ENCODE peak calls at places on chromosomes 13 and 19, in five cellular contexts. One of them, this sample, is unnamed.

GRCh38 chr19:50977626-50978025 is 6.1 kb downstream of the KLK7 start:
- DNase-seq in thyroid gland: no peak
- DNase-seq in CD8-positive, alpha-beta T cell: no peak
- DNase-seq in tibial nerve: no peak
- DNase-seq in upper lobe of right lung: no peak
- DNase-seq in this sample: no peak

GRCh38 chr13:102440259-102440936 is 38.5 kb upstream of the FGF14 start:
- DNase-seq in thyroid gland: peak
- DNase-seq in CD8-positive, alpha-beta T cell: no peak
- DNase-seq in tibial nerve: no peak
- DNase-seq in upper lobe of right lung: peak
- DNase-seq in this sample: no peak

GRCh38 chr13:88623150-88623549 is 952.0 kb downstream of the SLITRK5 start:
- DNase-seq in thyroid gland: no peak
- DNase-seq in CD8-positive, alpha-beta T cell: no peak
- DNase-seq in tibial nerve: no peak
- DNase-seq in upper lobe of right lung: no peak
- DNase-seq in this sample: no peak

GRCh38 chr19:42606660-42607351 is 12.1 kb upstream of the CEACAM8 start:
- DNase-seq in thyroid gland: peak
- DNase-seq in CD8-positive, alpha-beta T cell: peak
- DNase-seq in tibial nerve: no peak
- DNase-seq in upper lobe of right lung: peak
- DNase-seq in this sample: no peak

GRCh38 chr19:55642153-55643002 is 1.1 kb upstream of the ZNF581 start:
- DNase-seq in thyroid gland: peak
- DNase-seq in CD8-positive, alpha-beta T cell: peak
- DNase-seq in tibial nerve: no peak
- DNase-seq in upper lobe of right lung: peak
- DNase-seq in this sample: no peak

GRCh38 chr13:68078874-68079273 is 848.7 kb upstream of the PCDH9 start:
- DNase-seq in thyroid gland: no peak
- DNase-seq in CD8-positive, alpha-beta T cell: no peak
- DNase-seq in tibial nerve: no peak
- DNase-seq in upper lobe of right lung: no peak
- DNase-seq in this sample: no peak

GRCh38 chr19:7550987-7551761 is 15.7 kb downstream of the PNPLA6 start:
- DNase-seq in thyroid gland: peak
- DNase-seq in CD8-positive, alpha-beta T cell: no peak
- DNase-seq in tibial nerve: no peak
- DNase-seq in upper lobe of right lung: peak
- DNase-seq in this sample: no peak

GRCh38 chr13:94483970-94484369 is 4.5 kb upstream of the DCT start:
- DNase-seq in thyroid gland: no peak
- DNase-seq in CD8-positive, alpha-beta T cell: no peak
- DNase-seq in tibial nerve: peak
- DNase-seq in upper lobe of right lung: no peak
- DNase-seq in this sample: no peak

GRCh38 chr19:18468930-18469244 is 31.0 kb upstream of the ISYNA1 start:
- DNase-seq in thyroid gland: no peak
- DNase-seq in CD8-positive, alpha-beta T cell: no peak
- DNase-seq in tibial nerve: no peak
- DNase-seq in upper lobe of right lung: no peak
- DNase-seq in this sample: no peak

GRCh38 chr13:107847406-107847805 is 367.9 kb downstream of the LIG4 start:
- DNase-seq in thyroid gland: no peak
- DNase-seq in CD8-positive, alpha-beta T cell: no peak
- DNase-seq in tibial nerve: no peak
- DNase-seq in upper lobe of right lung: no peak
- DNase-seq in this sample: no peak

GRCh38 chr13:113658836-113659235 is 838 bp upstream of the ATP4B start:
- DNase-seq in thyroid gland: no peak
- DNase-seq in CD8-positive, alpha-beta T cell: no peak
- DNase-seq in tibial nerve: no peak
- DNase-seq in upper lobe of right lung: peak
- DNase-seq in this sample: no peak

GRCh38 chr13:48532146-48532472 is 771 bp downstream of the RCBTB2 start:
- DNase-seq in thyroid gland: no peak
- DNase-seq in CD8-positive, alpha-beta T cell: no peak
- DNase-seq in tibial nerve: peak
- DNase-seq in upper lobe of right lung: no peak
- DNase-seq in this sample: no peak

GRCh38 chr19:32324631-32325215 is 20.7 kb upstream of the ZNF507 start:
- DNase-seq in thyroid gland: no peak
- DNase-seq in CD8-positive, alpha-beta T cell: no peak
- DNase-seq in tibial nerve: no peak
- DNase-seq in upper lobe of right lung: no peak
- DNase-seq in this sample: no peak

GRCh38 chr13:26557393-26558073 is at the start of gene WASF3:
- DNase-seq in thyroid gland: peak
- DNase-seq in CD8-positive, alpha-beta T cell: no peak
- DNase-seq in tibial nerve: peak
- DNase-seq in upper lobe of right lung: peak
- DNase-seq in this sample: peak

GRCh38 chr19:19098703-19099632 is 35.2 kb downstream of the SLC25A42 start:
- DNase-seq in thyroid gland: peak
- DNase-seq in CD8-positive, alpha-beta T cell: no peak
- DNase-seq in tibial nerve: no peak
- DNase-seq in upper lobe of right lung: peak
- DNase-seq in this sample: no peak

GRCh38 chr19:51345076-51345620 is 3.2 kb upstream of the VSIG10L start:
- DNase-seq in thyroid gland: no peak
- DNase-seq in CD8-positive, alpha-beta T cell: no peak
- DNase-seq in tibial nerve: no peak
- DNase-seq in upper lobe of right lung: no peak
- DNase-seq in this sample: no peak

GRCh38 chr13:28623782-28624706 is 34.9 kb upstream of the POMP start:
- DNase-seq in thyroid gland: peak
- DNase-seq in CD8-positive, alpha-beta T cell: no peak
- DNase-seq in tibial nerve: no peak
- DNase-seq in upper lobe of right lung: no peak
- DNase-seq in this sample: no peak

GRCh38 chr13:110218601-110219201 is 88.3 kb downstream of the COL4A1 start:
- DNase-seq in thyroid gland: no peak
- DNase-seq in CD8-positive, alpha-beta T cell: no peak
- DNase-seq in tibial nerve: no peak
- DNase-seq in upper lobe of right lung: no peak
- DNase-seq in this sample: no peak

GRCh38 chr19:7512400-7512851 is 3.5 kb upstream of the ZNF358 start:
- DNase-seq in thyroid gland: no peak
- DNase-seq in CD8-positive, alpha-beta T cell: no peak
- DNase-seq in tibial nerve: no peak
- DNase-seq in upper lobe of right lung: no peak
- DNase-seq in this sample: no peak

DNA sequence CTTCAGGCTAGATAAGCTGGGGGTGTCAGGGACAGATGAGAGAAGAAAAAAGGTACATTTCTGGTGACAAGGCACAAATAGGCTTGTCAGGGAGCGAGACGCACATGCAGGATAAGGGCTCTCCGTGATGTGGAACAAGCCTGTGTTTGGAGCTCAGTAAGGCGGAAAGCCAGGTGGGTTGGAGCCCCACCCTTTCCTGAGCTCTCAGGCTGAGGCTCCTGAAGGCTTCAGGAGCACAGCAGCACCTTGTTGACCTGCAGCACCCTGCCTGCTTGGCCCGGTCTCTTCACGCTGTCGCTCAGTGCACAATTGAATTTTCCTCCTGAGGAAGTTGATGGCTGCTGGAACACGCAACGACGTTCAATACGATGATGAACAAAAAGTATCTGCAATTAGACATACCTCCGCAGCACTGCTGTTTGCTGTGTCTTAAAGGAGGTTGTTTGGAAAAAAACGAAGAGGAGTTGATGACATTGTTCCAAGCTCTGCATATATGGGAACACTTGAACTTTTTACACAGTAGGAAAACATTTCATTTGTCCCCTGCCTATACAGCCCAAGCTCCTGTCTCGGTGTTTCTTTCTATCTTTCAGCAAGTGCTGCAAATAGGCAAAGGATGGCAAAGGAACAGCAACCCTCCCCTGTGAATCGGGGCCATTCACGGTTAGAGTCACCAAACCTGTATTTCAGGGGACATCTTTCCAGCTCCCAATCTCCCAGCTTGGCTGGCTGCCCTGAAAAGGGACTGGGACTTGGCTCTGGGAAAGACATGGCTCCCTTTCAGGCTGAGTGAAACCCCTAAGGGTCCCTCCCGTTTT is 29.5 kb downstream of the SERP2 start:
- DNase-seq in thyroid gland: peak
- DNase-seq in CD8-positive, alpha-beta T cell: no peak
- DNase-seq in tibial nerve: no peak
- DNase-seq in upper lobe of right lung: no peak
- DNase-seq in this sample: no peak
- H3K27ac ChIP-seq in thyroid gland: peak
- H3K27ac ChIP-seq in CD8-positive, alpha-beta T cell: no peak
- H3K27ac ChIP-seq in tibial nerve: no peak
- H3K27ac ChIP-seq in upper lobe of right lung: no peak
- H3K27ac ChIP-seq in this sample: no peak

DNA sequence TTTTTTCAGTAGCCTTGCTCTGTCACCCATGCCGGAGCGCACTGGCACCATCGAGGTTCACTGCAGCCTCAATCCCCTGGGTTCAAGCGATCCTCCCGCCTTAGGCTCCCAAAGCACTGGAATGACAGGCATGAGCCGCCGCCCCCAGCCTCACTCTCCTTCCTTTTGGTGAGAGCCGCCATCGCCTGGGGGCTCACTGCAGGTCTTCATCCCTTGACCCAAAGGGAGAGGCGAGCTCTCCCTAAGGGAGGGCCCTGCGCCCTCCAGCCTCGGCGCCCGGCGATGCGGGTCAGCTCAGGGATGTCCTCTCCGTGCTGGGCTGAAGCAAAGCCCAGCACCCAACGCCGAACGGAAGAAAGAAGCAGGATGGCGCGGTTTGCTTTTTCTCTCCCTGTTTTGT is 23.2 kb upstream of the ZBTB7A start:
- DNase-seq in thyroid gland: no peak
- DNase-seq in CD8-positive, alpha-beta T cell: no peak
- DNase-seq in tibial nerve: no peak
- DNase-seq in upper lobe of right lung: no peak
- DNase-seq in this sample: no peak
- H3K27ac ChIP-seq in thyroid gland: no peak
- H3K27ac ChIP-seq in CD8-positive, alpha-beta T cell: peak
- H3K27ac ChIP-seq in tibial nerve: peak
- H3K27ac ChIP-seq in upper lobe of right lung: peak
- H3K27ac ChIP-seq in this sample: no peak

DNA sequence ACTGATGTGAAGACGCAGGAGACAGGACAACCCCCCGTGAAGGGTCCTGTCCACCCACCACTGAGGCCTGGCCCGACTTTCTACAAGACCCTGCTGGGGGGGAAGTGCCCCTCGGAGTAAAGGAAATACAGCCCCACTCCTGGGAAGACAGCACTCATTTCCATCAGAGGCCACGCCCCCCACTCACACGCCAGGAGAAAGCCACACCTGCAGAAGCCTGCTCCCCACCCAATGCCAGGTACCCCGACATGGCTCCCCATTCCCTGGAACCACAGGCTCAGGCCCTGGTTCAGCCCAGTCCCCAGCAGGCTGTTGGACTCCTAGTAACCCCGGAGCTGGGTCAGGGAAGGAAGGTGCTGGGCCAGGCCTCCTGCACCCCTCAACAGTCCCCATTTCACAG is 10.9 kb upstream of the ATP8B3 start:
- DNase-seq in thyroid gland: no peak
- DNase-seq in CD8-positive, alpha-beta T cell: no peak
- DNase-seq in tibial nerve: no peak
- DNase-seq in upper lobe of right lung: no peak
- DNase-seq in this sample: no peak
- H3K27ac ChIP-seq in thyroid gland: no peak
- H3K27ac ChIP-seq in CD8-positive, alpha-beta T cell: no peak
- H3K27ac ChIP-seq in tibial nerve: no peak
- H3K27ac ChIP-seq in upper lobe of right lung: no peak
- H3K27ac ChIP-seq in this sample: no peak

GRCh38 chr13:52787212-52787611 is 47.6 kb upstream of the CNMD start:
- DNase-seq in thyroid gland: no peak
- DNase-seq in CD8-positive, alpha-beta T cell: no peak
- DNase-seq in tibial nerve: no peak
- DNase-seq in upper lobe of right lung: no peak
- DNase-seq in this sample: no peak

GRCh38 chr13:52784591-52785340 is 45.1 kb upstream of the CNMD start:
- DNase-seq in thyroid gland: no peak
- DNase-seq in CD8-positive, alpha-beta T cell: no peak
- DNase-seq in tibial nerve: no peak
- DNase-seq in upper lobe of right lung: no peak
- DNase-seq in this sample: no peak

GRCh38 chr13:52786747-52787146 is 47.1 kb upstream of the CNMD start:
- DNase-seq in thyroid gland: no peak
- DNase-seq in CD8-positive, alpha-beta T cell: no peak
- DNase-seq in tibial nerve: no peak
- DNase-seq in upper lobe of right lung: no peak
- DNase-seq in this sample: no peak

GRCh38 chr13:52783943-52784342 is 44.3 kb upstream of the CNMD start:
- DNase-seq in thyroid gland: no peak
- DNase-seq in CD8-positive, alpha-beta T cell: no peak
- DNase-seq in tibial nerve: no peak
- DNase-seq in upper lobe of right lung: no peak
- DNase-seq in this sample: no peak

GRCh38 chr13:52785721-52786120 is 46.1 kb upstream of the CNMD start:
- DNase-seq in thyroid gland: no peak
- DNase-seq in CD8-positive, alpha-beta T cell: no peak
- DNase-seq in tibial nerve: no peak
- DNase-seq in upper lobe of right lung: no peak
- DNase-seq in this sample: no peak
- H3K27ac ChIP-seq in thyroid gland: no peak
- H3K27ac ChIP-seq in CD8-positive, alpha-beta T cell: no peak
- H3K27ac ChIP-seq in tibial nerve: no peak
- H3K27ac ChIP-seq in upper lobe of right lung: no peak
- H3K27ac ChIP-seq in this sample: no peak

GRCh38 chr13:21895769-21896168 is 224.9 kb downstream of the FGF9 start:
- DNase-seq in thyroid gland: no peak
- DNase-seq in CD8-positive, alpha-beta T cell: no peak
- DNase-seq in tibial nerve: no peak
- DNase-seq in upper lobe of right lung: no peak
- DNase-seq in this sample: peak
- H3K27ac ChIP-seq in thyroid gland: no peak
- H3K27ac ChIP-seq in CD8-positive, alpha-beta T cell: no peak
- H3K27ac ChIP-seq in tibial nerve: no peak
- H3K27ac ChIP-seq in upper lobe of right lung: no peak
- H3K27ac ChIP-seq in this sample: no peak

GRCh38 chr13:24042710-24043440 is 117.6 kb upstream of the SPATA13 start:
- DNase-seq in thyroid gland: no peak
- DNase-seq in CD8-positive, alpha-beta T cell: no peak
- DNase-seq in tibial nerve: no peak
- DNase-seq in upper lobe of right lung: no peak
- DNase-seq in this sample: no peak

GRCh38 chr13:24041822-24042221 is 118.7 kb upstream of the SPATA13 start:
- DNase-seq in thyroid gland: no peak
- DNase-seq in CD8-positive, alpha-beta T cell: no peak
- DNase-seq in tibial nerve: no peak
- DNase-seq in upper lobe of right lung: no peak
- DNase-seq in this sample: no peak

GRCh38 chr13:24040835-24041234 is 119.7 kb upstream of the SPATA13 start:
- DNase-seq in thyroid gland: no peak
- DNase-seq in CD8-positive, alpha-beta T cell: no peak
- DNase-seq in tibial nerve: no peak
- DNase-seq in upper lobe of right lung: no peak
- DNase-seq in this sample: no peak

GRCh38 chr13:24043590-24044350 is 116.8 kb upstream of the SPATA13 start:
- DNase-seq in thyroid gland: no peak
- DNase-seq in CD8-positive, alpha-beta T cell: no peak
- DNase-seq in tibial nerve: no peak
- DNase-seq in upper lobe of right lung: no peak
- DNase-seq in this sample: no peak

GRCh38 chr13:24045456-24045996 is 115.0 kb upstream of the SPATA13 start:
- DNase-seq in thyroid gland: no peak
- DNase-seq in CD8-positive, alpha-beta T cell: no peak
- DNase-seq in tibial nerve: no peak
- DNase-seq in upper lobe of right lung: no peak
- DNase-seq in this sample: no peak
- H3K27ac ChIP-seq in thyroid gland: no peak
- H3K27ac ChIP-seq in CD8-positive, alpha-beta T cell: no peak
- H3K27ac ChIP-seq in tibial nerve: peak
- H3K27ac ChIP-seq in upper lobe of right lung: no peak
- H3K27ac ChIP-seq in this sample: no peak

GRCh38 chr19:39416152-39416551 is 3.7 kb downstream of the PLEKHG2 start:
- DNase-seq in thyroid gland: no peak
- DNase-seq in CD8-positive, alpha-beta T cell: no peak
- DNase-seq in tibial nerve: no peak
- DNase-seq in upper lobe of right lung: no peak
- DNase-seq in this sample: no peak
- H3K27ac ChIP-seq in thyroid gland: no peak
- H3K27ac ChIP-seq in CD8-positive, alpha-beta T cell: no peak
- H3K27ac ChIP-seq in tibial nerve: peak
- H3K27ac ChIP-seq in upper lobe of right lung: no peak
- H3K27ac ChIP-seq in this sample: peak